ENCODE peak calls at places on chromosomes 12 and 14, in nine cellular contexts. O is H9; K is thoracic aorta; V is GM13977; Z is stimulated activated CD4-positive, alpha-beta T cell treated with anti-CD3 and anti-CD28 coated beads, Interleukin-15, amount 100 ng/mL, for 1 hour; J is T47D; W is WTC11; E is HTR-8/SVneo; B is glomerular endothelial cell. G is an unnamed sample.

GRCh38 chr12:64943686-64944085 is 119.2 kb downstream of the TBC1D30 start:
- DNase-seq in O (no peak), K (no peak), V (no peak), Z (no peak), J (no peak), W (no peak), E (no peak), B (no peak), G (no peak)

GRCh38 chr14:20606190-20606901 is 15.2 kb upstream of the RNASE12 start:
- DNase-seq in O (peak), K (no peak), V (no peak), Z (no peak), J (peak), W (peak), E (no peak), B (no peak), G (no peak)

GRCh38 chr12:57803317-57803893 is 15.1 kb downstream of the AVIL start:
- DNase-seq in O (peak), K (peak), V (peak), Z (no peak), J (peak), W (peak), E (peak), B (no peak), G (no peak)

GRCh38 chr14:58725226-58725625 is 87.5 kb downstream of the DACT1 start:
- DNase-seq in O (no peak), K (no peak), V (no peak), Z (no peak), J (no peak), W (no peak), E (no peak), B (no peak), G (no peak)

GRCh38 chr14:92582706-92583452 is 69.3 kb downstream of the RIN3 start:
- DNase-seq in O (no peak), K (no peak), V (peak), Z (no peak), J (no peak), W (no peak), E (no peak), B (no peak), G (no peak)

GRCh38 chr12:22255097-22255496 is 79.4 kb downstream of the ST8SIA1 start:
- DNase-seq in O (peak), K (no peak), V (no peak), Z (no peak), J (no peak), W (peak), E (no peak), B (no peak), G (no peak)

GRCh38 chr12:90978117-90978770 is 23.3 kb upstream of the CCER1 start:
- DNase-seq in O (no peak), K (no peak), V (peak), Z (no peak), J (peak), W (no peak), E (peak), B (peak), G (no peak)

GRCh38 chr14:68744613-68745012 is 48.3 kb downstream of the ZFP36L1 start:
- DNase-seq in O (no peak), K (no peak), V (no peak), Z (no peak), J (no peak), W (no peak), E (no peak), B (no peak), G (no peak)

GRCh38 chr12:54011665-54012532 is 3.1 kb downstream of the HOXC8 start:
- DNase-seq in O (no peak), K (no peak), V (no peak), Z (no peak), J (no peak), W (no peak), E (no peak), B (no peak), G (no peak)

GRCh38 chr12:69534389-69534822 is 50.9 kb upstream of the CCT2 start:
- DNase-seq in O (peak), K (peak), V (peak), Z (no peak), J (no peak), W (peak), E (peak), B (peak), G (peak)

GRCh38 chr14:20460458-20461229 is 590 bp downstream of the PIP4P1 start:
- DNase-seq in O (peak), K (no peak), V (no peak), Z (peak), J (no peak), W (peak), E (no peak), B (no peak), G (peak)

GRCh38 chr12:105805730-105806390 is 332.9 kb downstream of the NUAK1 start:
- DNase-seq in O (no peak), K (no peak), V (no peak), Z (no peak), J (no peak), W (no peak), E (no peak), B (no peak), G (no peak)

GRCh38 chr12:78321696-78322095 is 491.0 kb downstream of the NAV3 start:
- DNase-seq in O (no peak), K (no peak), V (no peak), Z (no peak), J (no peak), W (no peak), E (no peak), B (no peak), G (no peak)

GRCh38 chr14:60862283-60862682 is 118.6 kb downstream of the TRMT5 start:
- DNase-seq in O (no peak), K (no peak), V (no peak), Z (no peak), J (peak), W (no peak), E (no peak), B (no peak), G (peak)

GRCh38 chr12:110917467-110917866 is 2.9 kb downstream of the MYL2 start:
- DNase-seq in O (no peak), K (no peak), V (no peak), Z (no peak), J (no peak), W (no peak), E (peak), B (peak), G (no peak)